ENCODE peak calls at places on chromosomes 3 and 15, in eight cellular contexts. N is IMR-90, U is suprapubic skin, O is upper lobe of left lung, H is left ventricle myocardium inferior, S is pancreas, X is Panc1, F is right atrium auricular region. I is an unnamed sample. For H3K9me3, the result is how much of the 10 kb centered on the place peaks cover.

GRCh38 chr3:106769045-106769444 is 608.2 kb upstream of the CCDC54 start:
- DNase-seq in N (no peak), U (no peak), O (no peak), H (no peak), S (no peak), X (no peak), F (no peak), I (no peak)

GRCh38 chr3:105093371-105093770 is 273.3 kb upstream of the ALCAM start:
- DNase-seq in N (no peak), U (no peak), O (no peak), H (no peak), S (no peak), X (no peak), F (no peak), I (no peak)

GRCh38 chr15:34119291-34119690 is 17.4 kb downstream of the PGBD4 start:
- DNase-seq in N (no peak), U (no peak), O (no peak), H (no peak), S (no peak), X (no peak), F (no peak), I (no peak)

GRCh38 chr3:50665603-50666115 is 9.1 kb upstream of the DOCK3 start:
- DNase-seq in N (no peak), U (peak), O (no peak), H (no peak), S (no peak), X (no peak), F (no peak), I (no peak)

GRCh38 chr15:81939604-81940440 is 106.0 kb downstream of the MEX3B start:
- DNase-seq in N (peak), U (no peak), O (no peak), H (no peak), S (no peak), X (peak), F (no peak), I (no peak)

GRCh38 chr3:32856355-32856889 is 38.6 kb downstream of the TRIM71 start:
- DNase-seq in N (no peak), U (no peak), O (peak), H (no peak), S (no peak), X (no peak), F (no peak), I (no peak)

GRCh38 chr3:173932624-173933023 is 535.1 kb downstream of the NLGN1 start:
- DNase-seq in N (peak), U (no peak), O (no peak), H (no peak), S (no peak), X (no peak), F (no peak), I (no peak)

GRCh38 chr3:120450261-120450913 is 405 bp downstream of the FSTL1 start:
- DNase-seq in N (no peak), U (peak), O (no peak), H (peak), S (peak), X (no peak), F (no peak), I (no peak)

GRCh38 chr15:99305761-99306505 is 54.7 kb downstream of the LRRC28 start:
- DNase-seq in N (peak), U (no peak), O (peak), H (peak), S (peak), X (no peak), F (peak), I (peak)

GRCh38 chr3:171339606-171340005 is 120.6 kb downstream of the TNIK start:
- DNase-seq in N (no peak), U (no peak), O (peak), H (no peak), S (peak), X (no peak), F (no peak), I (no peak)

GRCh38 chr15:39429898-39430357 is 151.0 kb upstream of the THBS1 start:
- DNase-seq in N (peak), U (no peak), O (no peak), H (no peak), S (no peak), X (no peak), F (no peak), I (no peak)

GRCh38 chr3:158802399-158803023 is 657 bp downstream of the MFSD1 start:
- DNase-seq in N (peak), U (no peak), O (peak), H (no peak), S (no peak), X (no peak), F (no peak), I (no peak)

GRCh38 chr15:80461370-80462060 is 57.3 kb downstream of the ARNT2 start:
- DNase-seq in N (no peak), U (no peak), O (no peak), H (no peak), S (no peak), X (no peak), F (no peak), I (no peak)

GRCh38 chr3:70387889-70388288 is 75.5 kb upstream of the MDFIC2 start:
- DNase-seq in N (no peak), U (no peak), O (no peak), H (no peak), S (no peak), X (no peak), F (no peak), I (no peak)

GRCh38 chr15:62087671-62088360 is 21.0 kb downstream of the C2CD4A start:
- DNase-seq in N (no peak), U (no peak), O (no peak), H (no peak), S (peak), X (no peak), F (no peak), I (no peak)

GRCh38 chr3:15542641-15543040 is 21.1 kb upstream of the COLQ start:
- DNase-seq in N (no peak), U (no peak), O (no peak), H (no peak), S (no peak), X (no peak), F (no peak), I (no peak)

GRCh38 chr15:55564347-55565145 is 23.6 kb downstream of the PYGO1 start:
- DNase-seq in N (no peak), U (no peak), O (no peak), H (no peak), S (no peak), X (no peak), F (no peak), I (no peak)

GRCh38 chr3:138367912-138368311 is 19.5 kb downstream of the MRAS start:
- DNase-seq in N (peak), U (peak), O (no peak), H (peak), S (no peak), X (no peak), F (peak), I (no peak)

GRCh38 chr15:20340931-20341661 is 200.5 kb downstream of the GOLGA6L6 start:
- DNase-seq in N (no peak), U (peak), O (peak), H (peak), S (peak), X (no peak), F (peak), I (peak)

GRCh38 chr3:138608322-138609214 is at the start of gene FAIM:
- DNase-seq in N (peak), U (peak), O (peak), H (peak), S (peak), X (no peak), F (peak), I (no peak)

GRCh38 chr15:60326824-60327654 is 70.7 kb downstream of the ANXA2 start:
- DNase-seq in N (peak), U (no peak), O (no peak), H (no peak), S (no peak), X (peak), F (no peak), I (no peak)

GRCh38 chr15:84788500-84788899 is 28.7 kb upstream of the ALPK3 start:
- DNase-seq in N (no peak), U (no peak), O (no peak), H (no peak), S (no peak), X (no peak), F (no peak), I (no peak)

DNA sequence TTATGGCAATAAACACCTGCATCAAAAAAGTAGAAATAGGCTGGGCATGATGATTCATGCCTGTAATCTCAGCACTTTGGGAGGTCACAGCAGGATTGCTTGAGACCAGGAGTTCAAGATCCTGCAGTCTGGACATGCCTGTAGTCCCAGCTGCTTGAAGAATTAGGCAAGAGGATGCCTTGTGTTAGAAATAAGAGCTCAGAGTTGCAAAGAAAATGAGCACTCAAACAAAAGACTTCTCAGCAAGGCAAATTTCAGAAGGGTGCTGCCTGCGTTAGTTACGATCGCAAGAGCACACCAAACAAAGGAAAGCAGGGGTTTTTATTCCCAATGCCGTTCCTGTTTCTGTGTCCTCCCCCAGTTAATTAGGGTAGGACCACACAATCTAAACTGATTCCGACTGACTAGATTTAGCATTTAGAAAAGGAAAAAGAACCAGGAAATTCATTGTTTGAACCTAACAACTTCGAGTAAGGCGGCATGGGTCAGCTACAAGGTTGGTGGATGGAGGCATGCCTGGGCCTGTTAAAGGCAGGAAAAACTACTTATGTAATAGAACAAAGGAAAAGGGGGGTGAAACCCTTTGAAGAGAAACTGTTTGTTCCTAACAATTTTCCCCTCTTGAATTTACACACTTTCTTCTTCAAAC is 55.5 kb downstream of the DLG1 start:
- DNase-seq in N (no peak), U (no peak), O (no peak), H (no peak), S (no peak), X (no peak), F (no peak), I (no peak)
- H3K9me3 ChIP-seq in N (under half), U (under half), O (under half), H (under half), S (under half), X (under half), F (under half), I (under half)

GRCh38 chr15:100592898-100593297 is 9.1 kb downstream of the LINS1 start:
- DNase-seq in N (peak), U (no peak), O (no peak), H (no peak), S (no peak), X (no peak), F (no peak), I (no peak)
- H3K9me3 ChIP-seq in N (under half), U (under half), O (under half), H (under half), S (under half), X (under half), F (under half), I (under half)

DNA sequence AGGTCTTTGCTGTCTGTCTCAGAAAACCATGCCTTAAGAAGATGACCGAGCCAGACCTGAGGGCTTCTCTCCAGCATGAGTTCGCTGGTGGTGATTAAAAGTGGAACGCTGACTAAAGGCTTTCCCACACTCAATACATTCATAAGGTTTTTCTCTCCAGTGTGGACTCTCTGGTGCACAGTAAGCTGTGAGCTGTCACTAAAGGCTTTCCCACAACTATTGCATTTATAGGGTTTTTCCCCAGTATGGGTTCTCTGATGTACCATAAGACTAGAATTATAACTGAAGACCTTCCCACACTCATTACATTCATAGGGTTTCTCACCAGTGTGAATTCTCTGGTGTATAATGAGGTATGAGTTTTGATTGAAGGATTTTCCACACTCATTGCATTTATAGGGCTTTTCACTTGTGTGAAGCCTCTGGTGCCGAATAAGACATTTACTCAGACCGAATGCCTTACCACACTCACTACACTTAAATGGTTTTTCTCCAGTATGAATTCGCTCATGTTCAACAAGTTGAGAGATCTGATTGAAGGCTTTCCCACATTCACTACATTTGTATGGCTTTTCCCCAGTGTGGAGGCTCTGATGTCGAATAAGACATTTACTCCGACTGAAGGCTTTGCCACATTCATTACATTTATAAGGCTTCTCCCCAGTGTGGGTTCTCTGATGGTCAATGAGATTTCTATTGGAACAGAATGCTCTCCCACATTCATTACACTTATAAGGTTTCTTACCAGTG is 21.9 kb upstream of the ZNF445 start:
- DNase-seq in N (no peak), U (no peak), O (no peak), H (no peak), S (no peak), X (no peak), F (no peak), I (no peak)
- H3K9me3 ChIP-seq in N (under half), U (under half), O (under half), H (half or more), S (under half), X (under half), F (under half), I (under half)

DNA sequence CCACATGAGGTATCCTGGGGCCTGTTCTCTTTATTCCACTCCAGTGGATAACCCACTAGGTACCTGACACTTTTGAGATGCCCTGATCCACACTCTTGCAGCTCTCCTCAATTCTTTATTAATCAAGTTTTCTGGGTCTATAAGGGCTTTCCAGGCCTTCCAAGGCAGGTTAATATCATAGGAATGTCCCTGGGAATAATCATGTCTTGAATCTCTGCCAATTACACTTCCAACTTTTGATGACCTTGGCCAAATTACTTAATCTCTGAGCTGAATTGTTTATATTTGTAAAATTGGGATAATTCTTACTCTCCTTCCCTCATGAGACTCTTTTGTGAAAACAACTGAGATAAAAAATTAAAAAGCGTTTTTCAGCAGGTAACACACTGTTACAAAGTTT is 881.7 kb downstream of the MCTP2 start:
- DNase-seq in N (no peak), U (no peak), O (no peak), H (no peak), S (no peak), X (no peak), F (no peak), I (no peak)
- H3K9me3 ChIP-seq in N (under half), U (under half), O (under half), H (under half), S (under half), X (under half), F (under half), I (under half)

GRCh38 chr3:13972679-13973379 is 93.0 kb upstream of the WNT7A start:
- DNase-seq in N (no peak), U (no peak), O (no peak), H (no peak), S (no peak), X (no peak), F (no peak), I (no peak)
- H3K9me3 ChIP-seq in N (under half), U (under half), O (under half), H (under half), S (under half), X (under half), F (under half), I (under half)

GRCh38 chr15:27324871-27325270 is 353.9 kb downstream of the GABRG3 start:
- DNase-seq in N (no peak), U (no peak), O (no peak), H (no peak), S (no peak), X (no peak), F (no peak), I (no peak)

GRCh38 chr15:27328616-27329015 is 357.6 kb downstream of the GABRG3 start:
- DNase-seq in N (no peak), U (no peak), O (no peak), H (no peak), S (no peak), X (no peak), F (no peak), I (no peak)

GRCh38 chr15:27327467-27328045 is 356.6 kb downstream of the GABRG3 start:
- DNase-seq in N (no peak), U (no peak), O (no peak), H (no peak), S (no peak), X (no peak), F (no peak), I (no peak)
- H3K9me3 ChIP-seq in N (under half), U (under half), O (under half), H (under half), S (under half), X (under half), F (under half), I (under half)

GRCh38 chr15:23546158-23546557 is 19.3 kb upstream of the MKRN3 start:
- DNase-seq in N (no peak), U (no peak), O (no peak), H (no peak), S (no peak), X (no peak), F (no peak), I (no peak)
- H3K9me3 ChIP-seq in N (under half), U (under half), O (under half), H (under half), S (under half), X (under half), F (under half), I (under half)

GRCh38 chr3:174958671-174959328 is 99.7 kb downstream of the NAALADL2 start:
- DNase-seq in N (peak), U (no peak), O (no peak), H (no peak), S (no peak), X (no peak), F (no peak), I (no peak)

GRCh38 chr3:174957581-174958001 is 98.5 kb downstream of the NAALADL2 start:
- DNase-seq in N (peak), U (no peak), O (no peak), H (no peak), S (no peak), X (no peak), F (no peak), I (no peak)

GRCh38 chr3:174955513-174956001 is 96.4 kb downstream of the NAALADL2 start:
- DNase-seq in N (peak), U (no peak), O (no peak), H (no peak), S (no peak), X (no peak), F (no peak), I (no peak)

GRCh38 chr3:174957081-174957480 is 97.9 kb downstream of the NAALADL2 start:
- DNase-seq in N (peak), U (no peak), O (no peak), H (no peak), S (no peak), X (no peak), F (no peak), I (no peak)

GRCh38 chr3:174960898-174961297 is 101.8 kb downstream of the NAALADL2 start:
- DNase-seq in N (no peak), U (no peak), O (no peak), H (no peak), S (no peak), X (no peak), F (no peak), I (no peak)
- H3K9me3 ChIP-seq in N (under half), U (under half), O (under half), H (under half), S (under half), X (under half), F (under half), I (under half)